ENCODE peak calls at places on chromosomes 1 and 21, in five cellular contexts. D is T-helper 9 cell, H is activated T-helper 1 cell treated with Interleukin-2 at 50 U/mL for 16 hours, V is endothelial cell, M is tibial artery. O is an unnamed sample.

GRCh38 chr1:247371801-247372259 is 40.2 kb upstream of the ZNF496 start:
- DNase-seq in D (no peak), H (no peak), V (no peak), M (no peak), O (no peak)

GRCh38 chr1:180522204-180522497 is 19.8 kb upstream of the ACBD6 start:
- DNase-seq in D (no peak), V (no peak), H (no peak), M (no peak), O (no peak)

GRCh38 chr21:46362946-46363345 is 39.0 kb downstream of the PCNT start:
- DNase-seq in H (no peak), V (no peak), D (no peak), M (no peak), O (no peak)

GRCh38 chr1:25568090-25568833 is 24.9 kb downstream of the LDLRAP1 start:
- DNase-seq in M (peak), V (no peak), H (no peak), D (no peak), O (peak)

GRCh38 chr1:8396083-8396911 is 78.4 kb downstream of the SLC45A1 start:
- DNase-seq in V (no peak), D (no peak), M (no peak), H (no peak), O (no peak)

GRCh38 chr1:95308276-95308675 is 74.3 kb downstream of the RWDD3 start:
- DNase-seq in H (no peak), M (no peak), V (no peak), D (no peak), O (no peak)

GRCh38 chr1:54952950-54953718 is 27.3 kb upstream of the TMEM61 start:
- DNase-seq in D (no peak), H (no peak), V (no peak), M (no peak), O (no peak)

GRCh38 chr1:31574749-31575372 is 1.5 kb upstream of the TINAGL1 start:
- DNase-seq in M (no peak), H (no peak), V (no peak), D (no peak), O (no peak)

GRCh38 chr1:202405928-202406327 is 57.4 kb downstream of the PPP1R12B start:
- DNase-seq in V (no peak), D (no peak), M (no peak), H (no peak), O (no peak)

GRCh38 chr1:53331446-53332187 is 3.7 kb upstream of the LRP8 start:
- DNase-seq in V (no peak), H (no peak), M (peak), D (no peak), O (no peak)

GRCh38 chr1:61081135-61081636 is 1.2 kb upstream of the NFIA start:
- DNase-seq in D (no peak), H (no peak), V (no peak), M (no peak), O (no peak)

GRCh38 chr1:30378023-30378596 is 345.3 kb downstream of the MATN1 start:
- DNase-seq in V (no peak), D (no peak), M (no peak), H (no peak), O (peak)